ENCODE peak calls at places on chromosomes 12 and 14, in seven cellular contexts. One of them, this sample, is unnamed.

GRCh38 chr14:67428501-67429031 is 16.6 kb upstream of the PLEK2 start:
- DNase-seq in colonic mucosa: no peak
- DNase-seq in breast epithelium: no peak
- DNase-seq in endothelial cell of umbilical vein: no peak
- DNase-seq in GM13976: no peak
- DNase-seq in GM10248: no peak
- DNase-seq in BJ: no peak
- DNase-seq in this sample: no peak

GRCh38 chr12:90683871-90684270 is 271.1 kb downstream of the CCER1 start:
- DNase-seq in GM13976: no peak
- DNase-seq in colonic mucosa: no peak
- DNase-seq in endothelial cell of umbilical vein: no peak
- DNase-seq in breast epithelium: no peak
- DNase-seq in GM10248: no peak
- DNase-seq in BJ: no peak
- DNase-seq in this sample: no peak

GRCh38 chr12:14913381-14913781 is 25.0 kb downstream of the ERP27 start:
- DNase-seq in endothelial cell of umbilical vein: no peak
- DNase-seq in breast epithelium: peak; percentile 66
- DNase-seq in GM13976: no peak
- DNase-seq in colonic mucosa: no peak
- DNase-seq in BJ: no peak
- DNase-seq in GM10248: no peak
- DNase-seq in this sample: no peak

GRCh38 chr12:57047981-57048380 is 1.9 kb downstream of the MYO1A start:
- DNase-seq in breast epithelium: no peak
- DNase-seq in colonic mucosa: no peak
- DNase-seq in GM10248: no peak
- DNase-seq in endothelial cell of umbilical vein: no peak
- DNase-seq in GM13976: no peak
- DNase-seq in BJ: peak; percentile 33
- DNase-seq in this sample: no peak

GRCh38 chr12:98066251-98066650 is 449.1 kb upstream of the TMPO start:
- DNase-seq in GM10248: no peak
- DNase-seq in BJ: no peak
- DNase-seq in breast epithelium: no peak
- DNase-seq in GM13976: no peak
- DNase-seq in colonic mucosa: no peak
- DNase-seq in endothelial cell of umbilical vein: no peak
- DNase-seq in this sample: no peak

GRCh38 chr14:55438066-55438683 is 2.2 kb downstream of the TBPL2 start:
- DNase-seq in colonic mucosa: peak; percentile 38
- DNase-seq in GM13976: peak; percentile 36
- DNase-seq in BJ: no peak
- DNase-seq in breast epithelium: no peak
- DNase-seq in endothelial cell of umbilical vein: peak; percentile 58
- DNase-seq in GM10248: no peak
- DNase-seq in this sample: peak; percentile 51

GRCh38 chr14:60867503-60868172 is 113.2 kb downstream of the TRMT5 start:
- DNase-seq in GM13976: no peak
- DNase-seq in colonic mucosa: no peak
- DNase-seq in BJ: no peak
- DNase-seq in breast epithelium: no peak
- DNase-seq in endothelial cell of umbilical vein: no peak
- DNase-seq in GM10248: no peak
- DNase-seq in this sample: no peak

GRCh38 chr12:16352481-16352880 is 5.0 kb downstream of the MGST1 start:
- DNase-seq in GM10248: no peak
- DNase-seq in colonic mucosa: no peak
- DNase-seq in GM13976: no peak
- DNase-seq in breast epithelium: no peak
- DNase-seq in endothelial cell of umbilical vein: no peak
- DNase-seq in BJ: no peak
- DNase-seq in this sample: no peak

GRCh38 chr14:82511399-82511798 is 977.7 kb upstream of the SEL1L start:
- DNase-seq in GM10248: no peak
- DNase-seq in BJ: no peak
- DNase-seq in endothelial cell of umbilical vein: no peak
- DNase-seq in GM13976: no peak
- DNase-seq in colonic mucosa: no peak
- DNase-seq in breast epithelium: no peak
- DNase-seq in this sample: no peak

GRCh38 chr12:128772249-128772648 is 51.5 kb downstream of the SLC15A4 start:
- DNase-seq in GM13976: no peak
- DNase-seq in endothelial cell of umbilical vein: no peak
- DNase-seq in colonic mucosa: no peak
- DNase-seq in GM10248: no peak
- DNase-seq in breast epithelium: no peak
- DNase-seq in BJ: no peak
- DNase-seq in this sample: no peak

GRCh38 chr12:112543666-112544185 is 125.0 kb downstream of the PTPN11 start:
- DNase-seq in GM10248: no peak
- DNase-seq in GM13976: no peak
- DNase-seq in colonic mucosa: no peak
- DNase-seq in BJ: no peak
- DNase-seq in endothelial cell of umbilical vein: no peak
- DNase-seq in breast epithelium: no peak
- DNase-seq in this sample: no peak

GRCh38 chr14:106694638-106695393 is 1168.4 kb downstream of the TMEM121 start:
- DNase-seq in GM10248: peak; percentile 58
- DNase-seq in endothelial cell of umbilical vein: no peak
- DNase-seq in colonic mucosa: no peak
- DNase-seq in GM13976: peak; percentile 59
- DNase-seq in BJ: no peak
- DNase-seq in breast epithelium: no peak
- DNase-seq in this sample: peak; percentile 63

GRCh38 chr12:131912526-131913274 is 16.4 kb upstream of the PUS1 start:
- DNase-seq in endothelial cell of umbilical vein: peak; percentile 85
- DNase-seq in GM10248: no peak
- DNase-seq in colonic mucosa: peak; percentile 36
- DNase-seq in BJ: peak; percentile 49
- DNase-seq in breast epithelium: no peak
- DNase-seq in GM13976: no peak
- DNase-seq in this sample: no peak
- TF ChIP-seq CTCF in endothelial cell of umbilical vein: no peak
- TF ChIP-seq CTCF in GM10248: no peak
- TF ChIP-seq CTCF in colonic mucosa: no peak
- TF ChIP-seq CTCF in BJ: no peak
- TF ChIP-seq CTCF in breast epithelium: no peak
- TF ChIP-seq CTCF in GM13976: no peak
- TF ChIP-seq CTCF in this sample: no peak

DNA sequence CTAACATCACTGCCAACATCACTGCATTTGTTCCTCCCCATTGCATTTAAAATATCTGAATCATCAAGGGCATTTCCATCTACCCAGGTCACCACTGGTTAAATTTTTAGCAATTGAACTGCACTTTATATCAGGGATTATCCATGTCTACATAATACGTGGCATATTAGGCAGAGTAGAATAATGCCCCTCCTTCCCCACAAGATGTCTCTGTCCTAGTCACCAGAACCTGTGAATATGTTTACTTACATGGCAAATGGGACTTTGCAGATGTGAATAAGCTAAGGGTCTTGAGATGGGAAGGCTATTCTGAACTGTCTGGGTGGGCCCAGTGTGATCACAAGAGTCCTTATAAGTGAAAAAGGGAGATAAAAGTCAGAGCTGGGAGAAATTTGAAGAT is 181.7 kb upstream of the ARID2 start:
- DNase-seq in GM13976: no peak
- DNase-seq in endothelial cell of umbilical vein: no peak
- DNase-seq in BJ: no peak
- DNase-seq in GM10248: peak; percentile 18
- DNase-seq in breast epithelium: no peak
- DNase-seq in colonic mucosa: no peak
- DNase-seq in this sample: peak; percentile 7
- TF ChIP-seq CTCF in GM13976: peak; percentile 11
- TF ChIP-seq CTCF in endothelial cell of umbilical vein: no peak
- TF ChIP-seq CTCF in BJ: no peak
- TF ChIP-seq CTCF in GM10248: no peak
- TF ChIP-seq CTCF in breast epithelium: no peak
- TF ChIP-seq CTCF in colonic mucosa: no peak
- TF ChIP-seq CTCF in this sample: peak; percentile 39

GRCh38 chr12:8482446-8483080 is 26.8 kb downstream of the CLEC6A start:
- DNase-seq in GM13976: no peak
- DNase-seq in endothelial cell of umbilical vein: no peak
- DNase-seq in GM10248: no peak
- DNase-seq in BJ: no peak
- DNase-seq in colonic mucosa: no peak
- DNase-seq in breast epithelium: no peak
- DNase-seq in this sample: no peak

DNA sequence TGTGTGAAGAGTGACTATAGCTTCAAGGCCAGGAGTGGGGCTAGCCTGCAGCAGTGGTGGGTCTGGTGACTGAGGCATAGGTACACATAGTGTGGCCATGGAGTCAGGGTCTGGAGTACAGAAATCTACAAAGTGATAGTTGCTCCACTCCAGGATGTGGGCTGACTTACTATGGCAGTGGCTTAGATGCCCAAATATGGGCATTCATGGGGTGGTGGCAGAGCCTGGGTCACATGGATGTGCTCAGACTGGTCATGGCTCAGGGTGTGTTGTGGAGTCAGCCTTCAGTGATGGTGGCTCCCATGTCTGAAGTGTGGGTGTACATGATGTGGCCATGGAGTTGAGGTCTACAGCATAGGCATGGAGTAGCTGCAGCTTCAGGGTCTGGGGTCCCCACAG is 27.3 kb downstream of the CLEC6A start:
- DNase-seq in GM13976: no peak
- DNase-seq in GM10248: no peak
- DNase-seq in BJ: no peak
- DNase-seq in colonic mucosa: no peak
- DNase-seq in breast epithelium: no peak
- DNase-seq in endothelial cell of umbilical vein: no peak
- DNase-seq in this sample: no peak
- TF ChIP-seq CTCF in GM13976: no peak
- TF ChIP-seq CTCF in GM10248: no peak
- TF ChIP-seq CTCF in BJ: no peak
- TF ChIP-seq CTCF in colonic mucosa: no peak
- TF ChIP-seq CTCF in breast epithelium: no peak
- TF ChIP-seq CTCF in endothelial cell of umbilical vein: no peak
- TF ChIP-seq CTCF in this sample: no peak

GRCh38 chr14:100386121-100386520 is 63.0 kb downstream of the SLC25A47 start:
- DNase-seq in breast epithelium: no peak
- DNase-seq in GM10248: no peak
- DNase-seq in BJ: no peak
- DNase-seq in endothelial cell of umbilical vein: peak; percentile 47
- DNase-seq in GM13976: no peak
- DNase-seq in colonic mucosa: no peak
- DNase-seq in this sample: no peak

GRCh38 chr14:100383727-100384158 is 60.6 kb downstream of the SLC25A47 start:
- DNase-seq in GM10248: peak; percentile 83
- DNase-seq in colonic mucosa: peak; percentile 78
- DNase-seq in breast epithelium: peak; percentile 66
- DNase-seq in endothelial cell of umbilical vein: peak; percentile 57
- DNase-seq in BJ: no peak
- DNase-seq in GM13976: peak; percentile 86
- DNase-seq in this sample: peak; percentile 80

GRCh38 chr14:100386846-100387245 is 63.7 kb downstream of the SLC25A47 start:
- DNase-seq in breast epithelium: no peak
- DNase-seq in colonic mucosa: no peak
- DNase-seq in GM10248: no peak
- DNase-seq in GM13976: no peak
- DNase-seq in endothelial cell of umbilical vein: no peak
- DNase-seq in BJ: no peak
- DNase-seq in this sample: no peak

GRCh38 chr14:100384277-100384676 is 61.1 kb downstream of the SLC25A47 start:
- DNase-seq in endothelial cell of umbilical vein: no peak
- DNase-seq in GM10248: no peak
- DNase-seq in breast epithelium: no peak
- DNase-seq in colonic mucosa: no peak
- DNase-seq in BJ: no peak
- DNase-seq in GM13976: no peak
- DNase-seq in this sample: no peak

GRCh38 chr14:100384819-100385813 is 62.0 kb downstream of the SLC25A47 start:
- DNase-seq in BJ: no peak
- DNase-seq in colonic mucosa: no peak
- DNase-seq in breast epithelium: no peak
- DNase-seq in GM10248: no peak
- DNase-seq in endothelial cell of umbilical vein: peak; percentile 77
- DNase-seq in GM13976: no peak
- DNase-seq in this sample: no peak
- TF ChIP-seq CTCF in BJ: peak; percentile 50
- TF ChIP-seq CTCF in colonic mucosa: peak; percentile 44
- TF ChIP-seq CTCF in breast epithelium: no peak
- TF ChIP-seq CTCF in GM10248: peak; percentile 7
- TF ChIP-seq CTCF in endothelial cell of umbilical vein: peak; percentile 40
- TF ChIP-seq CTCF in GM13976: no peak
- TF ChIP-seq CTCF in this sample: peak; percentile 20

GRCh38 chr12:7190268-7191055 is 976 bp downstream of the PEX5 start:
- DNase-seq in breast epithelium: no peak
- DNase-seq in GM13976: peak; percentile 38
- DNase-seq in colonic mucosa: peak; percentile 30
- DNase-seq in BJ: no peak
- DNase-seq in endothelial cell of umbilical vein: no peak
- DNase-seq in GM10248: no peak
- DNase-seq in this sample: peak; percentile 6

GRCh38 chr12:7189398-7190267 is at the start of gene PEX5:
- DNase-seq in breast epithelium: peak; percentile 81
- DNase-seq in GM10248: peak; percentile 94
- DNase-seq in BJ: peak; percentile 55
- DNase-seq in GM13976: peak; percentile 95
- DNase-seq in colonic mucosa: peak; percentile 91
- DNase-seq in endothelial cell of umbilical vein: peak; percentile 86
- DNase-seq in this sample: peak; percentile 94

GRCh38 chr12:7188557-7189397 is 709 bp upstream of the PEX5 start:
- DNase-seq in breast epithelium: peak; percentile 72
- DNase-seq in GM10248: peak; percentile 52
- DNase-seq in BJ: peak; percentile 20
- DNase-seq in GM13976: peak; percentile 55
- DNase-seq in endothelial cell of umbilical vein: peak; percentile 95
- DNase-seq in colonic mucosa: peak; percentile 75
- DNase-seq in this sample: peak; percentile 50
- TF ChIP-seq CTCF in breast epithelium: no peak
- TF ChIP-seq CTCF in GM10248: peak; percentile 75
- TF ChIP-seq CTCF in BJ: peak; percentile 87
- TF ChIP-seq CTCF in GM13976: peak; percentile 85
- TF ChIP-seq CTCF in endothelial cell of umbilical vein: peak; percentile 88
- TF ChIP-seq CTCF in colonic mucosa: no peak
- TF ChIP-seq CTCF in this sample: peak; percentile 87

DNA sequence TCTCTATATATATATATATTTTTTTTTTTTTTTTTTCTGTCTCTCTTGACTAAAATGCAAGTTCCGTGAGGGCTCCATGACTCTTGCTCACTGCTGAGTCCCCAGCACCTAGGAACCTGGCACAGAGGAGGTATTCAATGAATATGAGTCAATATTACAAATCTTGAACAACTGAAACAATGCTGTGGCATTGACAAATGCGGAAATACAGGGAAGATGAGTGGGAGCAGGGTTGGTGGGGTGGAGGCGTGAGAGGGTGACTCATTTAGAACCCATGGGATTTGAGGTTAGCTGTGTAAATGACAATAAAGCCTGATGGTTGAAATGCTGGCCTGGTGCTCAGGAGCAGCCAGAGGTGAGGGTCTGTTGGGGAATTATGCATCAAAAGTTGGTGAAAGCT is 121.7 kb upstream of the FUT8 start:
- DNase-seq in breast epithelium: no peak
- DNase-seq in GM10248: no peak
- DNase-seq in BJ: peak; percentile 51
- DNase-seq in GM13976: no peak
- DNase-seq in endothelial cell of umbilical vein: peak; percentile 8
- DNase-seq in colonic mucosa: no peak
- DNase-seq in this sample: no peak
- TF ChIP-seq CTCF in breast epithelium: no peak
- TF ChIP-seq CTCF in GM10248: no peak
- TF ChIP-seq CTCF in BJ: no peak
- TF ChIP-seq CTCF in GM13976: no peak
- TF ChIP-seq CTCF in endothelial cell of umbilical vein: no peak
- TF ChIP-seq CTCF in colonic mucosa: no peak
- TF ChIP-seq CTCF in this sample: no peak